ENCODE peak calls at places on chromosome 16, in nine cellular contexts. One of them, this sample, is unnamed.

GRCh38 chr16:64933890-64934289 is 188.0 kb downstream of the CDH11 start:
- DNase-seq in B cell: no peak
- DNase-seq in AG20443: no peak
- DNase-seq in lower lobe of right lung: no peak
- DNase-seq in lung microvascular endothelial cell: no peak
- DNase-seq in NK-92 treated with Interleukin-12 subunit alpha and Interleukin-12 subunit beta, amount 100 ng/mL, for 24 hours: no peak
- DNase-seq in stimulated activated CD4-positive, alpha-beta T cell treated with anti-CD3 and anti-CD28 coated beads, Interleukin-2, amount 100 ng/mL, for 24 hours: no peak
- DNase-seq in cardiac septum: no peak
- DNase-seq in activated naive CD8-positive, alpha-beta T cell treated with anti-CD3 and anti-CD28 coated beads, Interleukin-2, amount 10 ng/mL, durations not matched to agents 7 days and 5 days: no peak
- DNase-seq in this sample: no peak

GRCh38 chr16:11190585-11191565 is 65.1 kb downstream of the SOCS1 start:
- DNase-seq in B cell: no peak
- DNase-seq in AG20443: peak
- DNase-seq in lower lobe of right lung: no peak
- DNase-seq in lung microvascular endothelial cell: no peak
- DNase-seq in NK-92 treated with Interleukin-12 subunit alpha and Interleukin-12 subunit beta, amount 100 ng/mL, for 24 hours: no peak
- DNase-seq in stimulated activated CD4-positive, alpha-beta T cell treated with anti-CD3 and anti-CD28 coated beads, Interleukin-2, amount 100 ng/mL, for 24 hours: no peak
- DNase-seq in cardiac septum: no peak
- DNase-seq in activated naive CD8-positive, alpha-beta T cell treated with anti-CD3 and anti-CD28 coated beads, Interleukin-2, amount 10 ng/mL, durations not matched to agents 7 days and 5 days: no peak
- DNase-seq in this sample: peak

GRCh38 chr16:11716330-11716729 is 26.3 kb downstream of the TXNDC11 start:
- DNase-seq in B cell: no peak
- DNase-seq in AG20443: no peak
- DNase-seq in lower lobe of right lung: no peak
- DNase-seq in lung microvascular endothelial cell: no peak
- DNase-seq in NK-92 treated with Interleukin-12 subunit alpha and Interleukin-12 subunit beta, amount 100 ng/mL, for 24 hours: no peak
- DNase-seq in stimulated activated CD4-positive, alpha-beta T cell treated with anti-CD3 and anti-CD28 coated beads, Interleukin-2, amount 100 ng/mL, for 24 hours: no peak
- DNase-seq in cardiac septum: no peak
- DNase-seq in activated naive CD8-positive, alpha-beta T cell treated with anti-CD3 and anti-CD28 coated beads, Interleukin-2, amount 10 ng/mL, durations not matched to agents 7 days and 5 days: no peak
- DNase-seq in this sample: no peak

GRCh38 chr16:88686439-88687253 is at the start of gene SNAI3:
- DNase-seq in B cell: peak
- DNase-seq in AG20443: peak
- DNase-seq in lower lobe of right lung: peak
- DNase-seq in lung microvascular endothelial cell: peak
- DNase-seq in NK-92 treated with Interleukin-12 subunit alpha and Interleukin-12 subunit beta, amount 100 ng/mL, for 24 hours: no peak
- DNase-seq in stimulated activated CD4-positive, alpha-beta T cell treated with anti-CD3 and anti-CD28 coated beads, Interleukin-2, amount 100 ng/mL, for 24 hours: peak
- DNase-seq in cardiac septum: peak
- DNase-seq in activated naive CD8-positive, alpha-beta T cell treated with anti-CD3 and anti-CD28 coated beads, Interleukin-2, amount 10 ng/mL, durations not matched to agents 7 days and 5 days: peak
- DNase-seq in this sample: peak

GRCh38 chr16:89936034-89936433 is 12.5 kb upstream of the DEF8 start:
- DNase-seq in B cell: no peak
- DNase-seq in AG20443: no peak
- DNase-seq in lower lobe of right lung: no peak
- DNase-seq in lung microvascular endothelial cell: no peak
- DNase-seq in NK-92 treated with Interleukin-12 subunit alpha and Interleukin-12 subunit beta, amount 100 ng/mL, for 24 hours: no peak
- DNase-seq in stimulated activated CD4-positive, alpha-beta T cell treated with anti-CD3 and anti-CD28 coated beads, Interleukin-2, amount 100 ng/mL, for 24 hours: no peak
- DNase-seq in cardiac septum: no peak
- DNase-seq in activated naive CD8-positive, alpha-beta T cell treated with anti-CD3 and anti-CD28 coated beads, Interleukin-2, amount 10 ng/mL, durations not matched to agents 7 days and 5 days: no peak
- DNase-seq in this sample: peak

GRCh38 chr16:89155851-89156739 is 15.5 kb upstream of the CDH15 start:
- DNase-seq in B cell: no peak
- DNase-seq in AG20443: peak
- DNase-seq in lower lobe of right lung: no peak
- DNase-seq in lung microvascular endothelial cell: no peak
- DNase-seq in NK-92 treated with Interleukin-12 subunit alpha and Interleukin-12 subunit beta, amount 100 ng/mL, for 24 hours: no peak
- DNase-seq in stimulated activated CD4-positive, alpha-beta T cell treated with anti-CD3 and anti-CD28 coated beads, Interleukin-2, amount 100 ng/mL, for 24 hours: no peak
- DNase-seq in cardiac septum: no peak
- DNase-seq in activated naive CD8-positive, alpha-beta T cell treated with anti-CD3 and anti-CD28 coated beads, Interleukin-2, amount 10 ng/mL, durations not matched to agents 7 days and 5 days: no peak
- DNase-seq in this sample: peak

GRCh38 chr16:85137323-85138072 is 25.2 kb upstream of the CIBAR2 start:
- DNase-seq in B cell: no peak
- DNase-seq in AG20443: peak
- DNase-seq in lower lobe of right lung: peak
- DNase-seq in lung microvascular endothelial cell: peak
- DNase-seq in NK-92 treated with Interleukin-12 subunit alpha and Interleukin-12 subunit beta, amount 100 ng/mL, for 24 hours: no peak
- DNase-seq in stimulated activated CD4-positive, alpha-beta T cell treated with anti-CD3 and anti-CD28 coated beads, Interleukin-2, amount 100 ng/mL, for 24 hours: no peak
- DNase-seq in cardiac septum: peak
- DNase-seq in activated naive CD8-positive, alpha-beta T cell treated with anti-CD3 and anti-CD28 coated beads, Interleukin-2, amount 10 ng/mL, durations not matched to agents 7 days and 5 days: no peak
- DNase-seq in this sample: peak

GRCh38 chr16:15671530-15672117 is 21.6 kb downstream of the NDE1 start:
- DNase-seq in B cell: no peak
- DNase-seq in AG20443: no peak
- DNase-seq in lower lobe of right lung: no peak
- DNase-seq in lung microvascular endothelial cell: no peak
- DNase-seq in NK-92 treated with Interleukin-12 subunit alpha and Interleukin-12 subunit beta, amount 100 ng/mL, for 24 hours: no peak
- DNase-seq in stimulated activated CD4-positive, alpha-beta T cell treated with anti-CD3 and anti-CD28 coated beads, Interleukin-2, amount 100 ng/mL, for 24 hours: no peak
- DNase-seq in cardiac septum: no peak
- DNase-seq in activated naive CD8-positive, alpha-beta T cell treated with anti-CD3 and anti-CD28 coated beads, Interleukin-2, amount 10 ng/mL, durations not matched to agents 7 days and 5 days: no peak
- DNase-seq in this sample: no peak

GRCh38 chr16:56584276-56584675 is 5.1 kb upstream of the MT3 start:
- DNase-seq in B cell: no peak
- DNase-seq in AG20443: no peak
- DNase-seq in lower lobe of right lung: no peak
- DNase-seq in lung microvascular endothelial cell: no peak
- DNase-seq in NK-92 treated with Interleukin-12 subunit alpha and Interleukin-12 subunit beta, amount 100 ng/mL, for 24 hours: no peak
- DNase-seq in stimulated activated CD4-positive, alpha-beta T cell treated with anti-CD3 and anti-CD28 coated beads, Interleukin-2, amount 100 ng/mL, for 24 hours: no peak
- DNase-seq in cardiac septum: no peak
- DNase-seq in activated naive CD8-positive, alpha-beta T cell treated with anti-CD3 and anti-CD28 coated beads, Interleukin-2, amount 10 ng/mL, durations not matched to agents 7 days and 5 days: no peak
- DNase-seq in this sample: no peak

GRCh38 chr16:62225675-62226074 is 189.4 kb upstream of the CDH8 start:
- DNase-seq in B cell: no peak
- DNase-seq in AG20443: peak
- DNase-seq in lower lobe of right lung: peak
- DNase-seq in lung microvascular endothelial cell: peak
- DNase-seq in NK-92 treated with Interleukin-12 subunit alpha and Interleukin-12 subunit beta, amount 100 ng/mL, for 24 hours: no peak
- DNase-seq in stimulated activated CD4-positive, alpha-beta T cell treated with anti-CD3 and anti-CD28 coated beads, Interleukin-2, amount 100 ng/mL, for 24 hours: peak
- DNase-seq in cardiac septum: no peak
- DNase-seq in activated naive CD8-positive, alpha-beta T cell treated with anti-CD3 and anti-CD28 coated beads, Interleukin-2, amount 10 ng/mL, durations not matched to agents 7 days and 5 days: no peak
- DNase-seq in this sample: no peak